ENCODE peak calls at places on chromosomes 6 and 20, in eight cellular contexts. H is AG09309, Q is HCT116, N is left lung, S is psoas muscle, B is fibroblast of mammary gland, D is upper lobe of left lung, J is dorsolateral prefrontal cortex. I is an unnamed sample.

GRCh38 chr6:116051244-116051643 is 9.4 kb downstream of the FRK start:
- DNase-seq in N (no peak), Q (no peak), B (no peak), H (no peak), S (no peak), D (no peak), J (no peak), I (no peak)

GRCh38 chr20:41178904-41179432 is 41.6 kb downstream of the PLCG1 start:
- DNase-seq in S (no peak), J (peak), Q (no peak), N (no peak), H (no peak), D (no peak), B (no peak), I (no peak)

GRCh38 chr20:43191946-43192847 is 2.5 kb upstream of the PTPRT start:
- DNase-seq in D (peak), N (peak), J (peak), S (no peak), Q (no peak), H (no peak), B (no peak), I (no peak)

GRCh38 chr6:135180458-135181332 is at the start of gene MYB:
- DNase-seq in S (peak), J (no peak), N (peak), Q (no peak), D (peak), H (no peak), B (peak), I (no peak)

GRCh38 chr20:41436679-41437078 is 70.1 kb upstream of the EMILIN3 start:
- DNase-seq in B (peak), S (no peak), H (no peak), Q (no peak), D (no peak), N (no peak), J (no peak), I (peak)

GRCh38 chr6:31065556-31065955 is 46.8 kb downstream of the C6orf15 start:
- DNase-seq in B (no peak), S (no peak), Q (no peak), H (no peak), N (no peak), D (no peak), J (no peak), I (no peak)

GRCh38 chr6:125188037-125188436 is 34.5 kb downstream of the TPD52L1 start:
- DNase-seq in S (no peak), H (no peak), B (peak), D (no peak), Q (no peak), J (no peak), N (no peak), I (no peak)

GRCh38 chr6:1281746-1282145 is 30.2 kb upstream of the FOXQ1 start:
- DNase-seq in S (no peak), B (no peak), J (no peak), D (no peak), N (no peak), Q (no peak), H (no peak), I (no peak)

GRCh38 chr6:135904666-135905065 is 53.2 kb downstream of the PDE7B start:
- DNase-seq in B (peak), D (no peak), H (no peak), J (no peak), S (no peak), Q (no peak), N (no peak), I (no peak)

GRCh38 chr6:130018830-130019795 is 732 bp downstream of the L3MBTL3 start:
- DNase-seq in D (peak), B (peak), H (no peak), Q (no peak), S (peak), N (peak), J (peak), I (no peak)

GRCh38 chr6:43128926-43129325 is 42.1 kb upstream of the SRF start:
- DNase-seq in J (no peak), D (peak), B (no peak), N (no peak), H (no peak), Q (no peak), S (no peak), I (no peak)

GRCh38 chr6:16450821-16451220 is 212.4 kb downstream of the GMPR start:
- DNase-seq in D (no peak), H (no peak), S (no peak), J (no peak), B (peak), N (no peak), Q (no peak), I (no peak)

GRCh38 chr6:116447052-116447451 is 14.1 kb upstream of the CALHM6 start:
- DNase-seq in B (no peak), J (no peak), N (no peak), S (no peak), Q (no peak), H (no peak), D (no peak), I (no peak)

GRCh38 chr20:32975698-32976674 is 28.2 kb downstream of the SUN5 start:
- DNase-seq in B (no peak), J (no peak), Q (no peak), H (no peak), N (no peak), S (no peak), D (no peak), I (no peak)

GRCh38 chr20:21096321-21097043 is 9.7 kb downstream of the LINC00237 start:
- DNase-seq in S (no peak), H (no peak), D (no peak), Q (peak), B (peak), N (no peak), J (peak), I (no peak)

GRCh38 chr20:1187605-1188171 is 2.9 kb upstream of the TMEM74B start:
- DNase-seq in D (no peak), S (no peak), H (no peak), B (no peak), Q (no peak), N (no peak), J (no peak), I (no peak)

GRCh38 chr6:53290547-53291510 is 57.9 kb downstream of the ELOVL5 start:
- DNase-seq in S (no peak), D (no peak), Q (no peak), B (no peak), H (no peak), N (no peak), J (no peak), I (no peak)

GRCh38 chr6:72784581-72784980 is 162.7 kb downstream of the KCNQ5 start:
- DNase-seq in D (no peak), S (no peak), N (no peak), Q (no peak), H (no peak), J (no peak), B (peak), I (peak)

GRCh38 chr6:72789145-72789544 is 167.3 kb downstream of the KCNQ5 start:
- DNase-seq in Q (no peak), H (no peak), J (no peak), N (no peak), S (no peak), D (no peak), B (no peak), I (no peak)

GRCh38 chr6:72787521-72788031 is 165.7 kb downstream of the KCNQ5 start:
- DNase-seq in J (no peak), N (no peak), D (no peak), B (peak), H (peak), Q (no peak), S (peak), I (no peak)

GRCh38 chr6:72784071-72784470 is 162.2 kb downstream of the KCNQ5 start:
- DNase-seq in Q (no peak), N (no peak), D (no peak), S (no peak), H (no peak), J (no peak), B (no peak), I (no peak)

GRCh38 chr6:72788188-72788587 is 166.3 kb downstream of the KCNQ5 start:
- DNase-seq in Q (no peak), B (peak), S (no peak), H (no peak), N (no peak), J (no peak), D (no peak), I (peak)
- H3K4me3 ChIP-seq in Q (no peak), B (no peak), S (no peak), H (no peak), N (no peak), J (no peak), D (no peak), I (no peak)

DNA sequence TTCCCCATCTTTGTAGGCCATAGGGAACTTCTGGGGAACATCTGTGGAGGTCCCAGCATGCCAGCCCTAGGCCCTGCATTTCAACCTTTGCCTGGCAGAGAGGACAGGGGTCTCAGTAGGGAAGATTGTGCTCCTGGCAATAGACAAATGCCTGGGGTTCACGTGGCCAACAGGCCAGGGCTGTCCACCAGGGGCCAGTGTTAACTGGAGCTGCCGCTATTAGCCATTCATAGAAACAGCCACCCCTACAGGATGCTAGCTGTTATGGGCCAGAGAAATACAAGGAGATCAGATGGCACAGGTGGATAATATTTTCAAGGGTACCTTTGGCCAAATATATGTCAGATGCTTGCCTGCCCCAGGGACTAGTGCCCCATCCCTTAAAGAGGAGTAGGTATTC is 932.9 kb downstream of the QKI start:
- DNase-seq in D (no peak), H (no peak), B (no peak), Q (no peak), J (no peak), S (no peak), N (no peak), I (no peak)
- TF ChIP-seq CTCF in D (no peak), H (no peak), B (peak), Q (no peak), J (peak), S (no peak), N (no peak), I (no peak)

GRCh38 chr6:159973406-159973805 is 4.5 kb downstream of the IGF2R start:
- DNase-seq in D (no peak), N (no peak), J (no peak), Q (no peak), H (no peak), B (peak), S (no peak), I (no peak)
- H3K4me3 ChIP-seq in D (no peak), N (no peak), J (no peak), Q (no peak), H (no peak), B (no peak), S (peak), I (no peak)

DNA sequence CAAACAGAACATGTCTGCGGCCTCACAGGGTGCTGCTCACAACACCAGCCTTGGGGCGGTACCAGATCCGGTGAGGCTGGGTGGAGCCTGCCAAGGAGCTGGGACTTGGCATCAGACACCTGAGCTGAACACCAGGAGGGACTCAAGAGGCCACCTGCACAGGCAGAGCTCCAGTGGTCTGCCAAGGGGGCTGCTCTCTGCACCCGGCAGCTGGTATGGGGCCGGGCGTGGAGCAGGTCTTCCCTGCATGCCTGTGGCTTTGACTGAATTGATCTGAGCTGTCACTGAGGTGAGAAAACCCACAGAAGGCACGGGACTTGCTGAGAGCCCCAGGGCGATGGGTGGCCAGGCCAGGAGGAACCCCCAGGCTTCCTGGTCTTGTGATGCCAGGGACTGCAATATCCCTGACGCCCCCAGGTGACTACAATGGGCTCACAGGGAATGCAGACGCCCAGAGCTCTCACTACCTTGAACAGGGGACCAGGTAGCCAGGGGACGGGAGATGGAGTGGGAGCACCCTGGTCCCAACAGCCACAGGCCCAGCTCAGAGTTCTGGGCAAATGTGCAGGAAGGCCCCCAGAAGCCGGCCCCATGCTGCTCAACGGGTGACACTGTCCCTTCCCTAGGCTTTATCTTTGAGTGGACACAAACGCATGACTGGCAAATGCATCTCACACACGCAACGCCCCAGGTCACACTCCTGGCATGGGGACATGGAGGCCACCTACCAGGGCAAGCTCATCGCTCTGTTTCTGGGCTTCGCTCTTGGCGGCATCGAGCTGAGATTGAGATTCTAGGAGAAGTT is 48.2 kb downstream of the DSTN start:
- DNase-seq in Q (no peak), H (no peak), S (no peak), B (no peak), J (no peak), D (peak), N (peak), I (no peak)
- TF ChIP-seq CTCF in Q (no peak), H (no peak), S (no peak), B (no peak), J (no peak), D (no peak), N (no peak), I (no peak)

GRCh38 chr20:59576216-59576953 is 28.0 kb upstream of the PHACTR3 start:
- DNase-seq in J (peak), D (no peak), N (no peak), B (no peak), H (no peak), Q (no peak), S (no peak), I (no peak)
- H3K4me3 ChIP-seq in J (peak), D (no peak), N (no peak), B (no peak), H (no peak), Q (no peak), S (no peak), I (no peak)

DNA sequence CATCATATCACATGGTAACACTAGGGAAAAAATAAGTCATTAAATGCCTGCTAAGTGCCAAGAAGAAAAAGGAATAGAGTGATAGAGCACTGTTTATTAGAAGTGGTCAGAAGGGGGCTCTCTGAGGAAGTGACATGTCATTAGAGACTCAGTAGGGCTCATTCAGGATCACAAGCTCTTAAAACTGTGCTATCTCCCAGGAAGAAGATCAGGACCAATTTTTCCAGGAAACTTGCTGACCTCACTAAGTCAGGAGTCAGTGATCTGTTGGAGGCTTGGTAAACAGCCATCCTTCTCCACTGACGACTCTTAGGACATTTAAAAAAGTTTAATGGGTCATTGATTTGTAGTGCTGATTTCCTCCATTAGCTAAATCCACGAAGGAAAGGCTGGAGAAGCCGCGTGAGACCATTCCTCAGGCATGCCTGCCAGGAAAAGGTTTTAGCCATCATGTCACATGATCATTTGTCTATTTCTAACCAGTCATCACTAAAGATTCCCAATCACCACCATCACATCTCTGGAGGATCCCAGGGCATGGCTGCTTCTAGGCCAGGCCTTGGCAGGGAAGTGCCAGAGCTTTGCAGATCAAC is 5.9 kb upstream of the PTPN1 start:
- DNase-seq in D (no peak), H (no peak), Q (peak), S (no peak), J (no peak), N (no peak), B (peak), I (no peak)
- TF ChIP-seq CTCF in D (no peak), H (no peak), Q (peak), S (no peak), J (peak), N (no peak), B (peak), I (no peak)